ENCODE peak calls at places on chromosomes 13 and 19, in nine cellular contexts. X is dermis blood vessel endothelial cell; A is NAMALWA; U is M059J; D is fibroblast of lung; H is pancreas; O is activated CD8-positive, alpha-beta memory T cell treated with anti-CD3 and anti-CD28 coated beads for 1 hour; B is progenitor cell of endocrine pancreas; P is stimulated activated CD8-positive, alpha-beta memory T cell treated with anti-CD3 and anti-CD28 coated beads, Interleukin-4, amount 100 ng/mL, for 1 hour. K is an unnamed sample.
A peak's percentile ranks its signal among the peaks of the same experiment; 100 is the strongest.

GRCh38 chr19:3108775-3109174 is 14.6 kb downstream of the GNA11 start:
- DNase-seq in P (peak; percentile 35), X (peak; percentile 83), D (peak; percentile 53), H (no peak), B (peak; percentile 56), A (peak; percentile 82), O (peak; percentile 36), U (peak; percentile 43), K (peak; percentile 61)

GRCh38 chr19:3162418-3163229 is 15.9 kb upstream of the S1PR4 start:
- DNase-seq in O (no peak), A (peak; percentile 79), P (no peak), D (no peak), H (no peak), B (no peak), X (peak; percentile 51), U (peak; percentile 58), K (no peak)

GRCh38 chr19:48394331-48395169 is 1.1 kb downstream of the GRIN2D start:
- DNase-seq in X (no peak), A (no peak), O (no peak), P (no peak), B (no peak), D (no peak), H (no peak), U (peak; percentile 39), K (no peak)

GRCh38 chr13:27619711-27620376 is 485 bp downstream of the LNX2 start:
- DNase-seq in X (peak; percentile 58), A (peak; percentile 59), H (peak; percentile 79), D (peak; percentile 29), O (peak; percentile 2), U (peak; percentile 43), P (no peak), B (no peak), K (no peak)

GRCh38 chr19:4444765-4445741 is 12.5 kb downstream of the UBXN6 start:
- DNase-seq in B (no peak), A (no peak), O (no peak), D (peak; percentile 47), U (no peak), P (no peak), H (no peak), X (no peak), K (peak; percentile 52)

GRCh38 chr19:2150794-2151338 is 500 bp downstream of the AP3D1 start:
- DNase-seq in B (peak; percentile 29), A (no peak), D (no peak), U (no peak), H (peak; percentile 71), X (peak; percentile 32), P (no peak), O (no peak), K (peak; percentile 69)

GRCh38 chr19:28864577-28865042 is 348.3 kb downstream of the UQCRFS1 start:
- DNase-seq in H (no peak), A (no peak), U (peak; percentile 4), D (no peak), P (no peak), O (no peak), B (no peak), X (no peak), K (no peak)

GRCh38 chr13:95245072-95245471 is 56.2 kb downstream of the ABCC4 start:
- DNase-seq in O (no peak), D (no peak), U (no peak), H (no peak), B (no peak), P (no peak), X (no peak), A (no peak), K (no peak)

K was measured in H1.